ENCODE peak calls at places on chromosomes 4 and X, in ten cellular contexts. S, G, J, V, R, E, X, M, K and O are unnamed samples.

GRCh38 chr4:45063166-45063565 is 336.8 kb upstream of the GNPDA2 start:
- DNase-seq in S (no peak), E (no peak), G (no peak), R (no peak), J (no peak), V (no peak), X (no peak), M (peak), K (no peak), O (no peak)

GRCh38 chr4:85681194-85681803 is 206.3 kb downstream of the ARHGAP24 start:
- DNase-seq in G (no peak), R (peak), S (no peak), E (no peak), V (peak), J (no peak), M (no peak), K (no peak), X (peak), O (no peak)

GRCh38 chrX:112874140-112874539 is 33.5 kb upstream of the AMOT start:
- DNase-seq in V (no peak), X (no peak), R (no peak), J (no peak), K (no peak), G (no peak), S (no peak), E (no peak), M (no peak), O (no peak)

GRCh38 chrX:104392350-104392749 is 137.6 kb upstream of the ESX1 start:
- DNase-seq in M (no peak), J (no peak), G (no peak), E (no peak), X (no peak), S (no peak), R (no peak), K (no peak), V (no peak), O (no peak)

GRCh38 chr4:173699841-173700475 is 169.9 kb upstream of the HAND2 start:
- DNase-seq in R (no peak), K (no peak), J (no peak), S (no peak), E (no peak), G (no peak), V (no peak), M (no peak), X (no peak), O (no peak)

GRCh38 chr4:40190880-40191815 is 5.7 kb upstream of the RHOH start:
- DNase-seq in G (peak), X (no peak), E (peak), J (no peak), K (no peak), V (peak), M (no peak), R (no peak), S (no peak), O (no peak)

GRCh38 chr4:125432078-125432477 is 117.3 kb downstream of the FAT4 start:
- DNase-seq in S (no peak), E (no peak), M (no peak), G (no peak), J (no peak), R (peak), V (peak), K (no peak), X (peak), O (no peak)

GRCh38 chrX:108297290-108297689 is 140.9 kb downstream of the COL4A6 start:
- DNase-seq in X (no peak), K (no peak), R (no peak), V (no peak), S (no peak), E (no peak), G (no peak), J (no peak), M (no peak), O (no peak)

GRCh38 chr4:10198365-10198764 is 81.8 kb upstream of the WDR1 start:
- DNase-seq in R (no peak), E (no peak), V (no peak), J (no peak), X (peak), G (no peak), M (no peak), S (no peak), K (no peak), O (no peak)

GRCh38 chr4:142719854-142720541 is 126.1 kb downstream of the INPP4B start:
- DNase-seq in G (no peak), X (peak), M (peak), J (no peak), E (no peak), V (peak), S (no peak), K (no peak), R (no peak), O (no peak)

GRCh38 chrX:133337250-133337649 is 78.0 kb downstream of the GPC4 start:
- DNase-seq in E (no peak), M (no peak), G (no peak), J (no peak), K (no peak), S (no peak), V (no peak), R (no peak), X (no peak), O (no peak)

GRCh38 chr4:142262956-142263355 is 583.1 kb downstream of the INPP4B start:
- DNase-seq in R (no peak), X (no peak), M (no peak), S (no peak), K (no peak), G (no peak), V (no peak), E (no peak), J (no peak), O (no peak)

GRCh38 chr4:38669233-38669632 is 5.2 kb downstream of the KLF3 start:
- DNase-seq in K (no peak), E (no peak), G (no peak), X (no peak), R (peak), V (no peak), J (no peak), M (no peak), S (no peak), O (no peak)

GRCh38 chrX:51776851-51777250 is 33.6 kb downstream of the GSPT2 start:
- DNase-seq in J (no peak), S (no peak), R (no peak), G (no peak), M (no peak), V (no peak), X (no peak), K (no peak), E (no peak), O (no peak)

GRCh38 chr4:32341342-32341741 is 1621.2 kb downstream of the PCDH7 start:
- DNase-seq in S (no peak), R (no peak), G (no peak), M (no peak), K (no peak), E (no peak), X (no peak), J (no peak), V (no peak), O (no peak)